ENCODE peak calls at places on chromosome 4, in six cellular contexts. A, B, O, P, L and F are unnamed samples.

GRCh38 chr4:142091085-142091513 is 454.7 kb downstream of the IL15 start:
- DNase-seq in A (no peak), B (no peak), O (no peak), P (no peak), L (no peak), F (no peak)

GRCh38 chr4:56049428-56050212 is 100.9 kb downstream of the CEP135 start:
- DNase-seq in A (peak), B (peak), O (peak), P (peak), L (no peak), F (no peak)

GRCh38 chr4:166501941-166502382 is 628.9 kb downstream of the TLL1 start:
- DNase-seq in A (no peak), B (peak), O (no peak), P (no peak), L (no peak), F (no peak)

GRCh38 chr4:78644744-78645330 is 93.3 kb downstream of the ANXA3 start:
- DNase-seq in A (no peak), B (peak), O (no peak), P (no peak), L (peak), F (no peak)

GRCh38 chr4:8388471-8388870 is 52.1 kb downstream of the ACOX3 start:
- DNase-seq in A (no peak), B (no peak), O (no peak), P (no peak), L (no peak), F (no peak)

GRCh38 chr4:151169223-151169622 is 69.8 kb downstream of the RPS3A start:
- DNase-seq in A (no peak), B (no peak), O (peak), P (peak), L (no peak), F (no peak)

GRCh38 chr4:138951764-138952163 is 63.8 kb upstream of the NOCT start:
- DNase-seq in A (no peak), B (no peak), O (no peak), P (no peak), L (no peak), F (no peak)

GRCh38 chr4:79623125-79623905 is 215.3 kb upstream of the GK2 start:
- DNase-seq in A (no peak), B (no peak), O (no peak), P (no peak), L (no peak), F (no peak)

GRCh38 chr4:37748546-37748945 is 62.4 kb upstream of the RELL1 start:
- DNase-seq in A (no peak), B (no peak), O (no peak), P (no peak), L (no peak), F (no peak)

GRCh38 chr4:128521156-128521555 is 233.5 kb upstream of the PGRMC2 start:
- DNase-seq in A (no peak), B (no peak), O (no peak), P (no peak), L (no peak), F (no peak)

GRCh38 chr4:20254517-20255250 is 3.0 kb downstream of the SLIT2 start:
- DNase-seq in A (peak), B (no peak), O (no peak), P (no peak), L (no peak), F (no peak)

GRCh38 chr4:172514011-172514410 is 654.6 kb upstream of the GALNT7 start:
- DNase-seq in A (no peak), B (no peak), O (no peak), P (no peak), L (no peak), F (no peak)

GRCh38 chr4:93828830-93829530 is 427 bp downstream of the ATOH1 start:
- DNase-seq in A (no peak), B (no peak), O (no peak), P (no peak), L (no peak), F (no peak)

GRCh38 chr4:77202491-77202890 is 45.5 kb downstream of the CCNG2 start:
- DNase-seq in A (no peak), B (no peak), O (no peak), P (no peak), L (no peak), F (no peak)

GRCh38 chr4:157722146-157722545 is 450.7 kb downstream of the GASK1B start:
- DNase-seq in A (no peak), B (no peak), O (no peak), P (no peak), L (no peak), F (no peak)

GRCh38 chr4:46844325-46844917 is 64.6 kb downstream of the COX7B2 start:
- DNase-seq in A (no peak), B (peak), O (peak), P (no peak), L (no peak), F (no peak)

GRCh38 chr4:3862640-3863420 is 96.6 kb downstream of the ADRA2C start:
- DNase-seq in A (no peak), B (no peak), O (no peak), P (no peak), L (no peak), F (no peak)

GRCh38 chr4:41757521-41758156 is 9.1 kb upstream of the PHOX2B start:
- DNase-seq in A (no peak), B (no peak), O (no peak), P (no peak), L (no peak), F (no peak)

GRCh38 chr4:37453004-37453360 is 208.4 kb downstream of the NWD2 start:
- DNase-seq in A (no peak), B (peak), O (peak), P (peak), L (peak), F (no peak)

GRCh38 chr4:112516401-112517066 is 554 bp upstream of the NEUROG2 start:
- DNase-seq in A (no peak), B (peak), O (no peak), P (peak), L (no peak), F (peak)

GRCh38 chr4:110418641-110419040 is 57.3 kb upstream of the ENPEP start:
- DNase-seq in A (no peak), B (no peak), O (no peak), P (no peak), L (no peak), F (peak)

GRCh38 chr4:27886075-27886474 is 1025.4 kb downstream of the STIM2 start:
- DNase-seq in A (no peak), B (no peak), O (no peak), P (no peak), L (no peak), F (no peak)

GRCh38 chr4:184205243-184205642 is 12.4 kb downstream of the ENPP6 start:
- DNase-seq in A (no peak), B (no peak), O (no peak), P (no peak), L (no peak), F (no peak)

GRCh38 chr4:146381263-146381872 is 140.4 kb downstream of the SLC10A7 start:
- DNase-seq in A (no peak), B (no peak), O (peak), P (no peak), L (no peak), F (no peak)

GRCh38 chr4:118557298-118557851 is 127.8 kb upstream of the METTL14 start:
- DNase-seq in A (no peak), B (no peak), O (peak), P (no peak), L (no peak), F (no peak)

GRCh38 chr4:180953572-180953971 is 1289.6 kb upstream of the TENM3 start:
- DNase-seq in A (no peak), B (no peak), O (no peak), P (no peak), L (no peak), F (no peak)

GRCh38 chr4:106305435-106306055 is 10.5 kb downstream of the TBCK start:
- DNase-seq in A (no peak), B (no peak), O (peak), P (no peak), L (no peak), F (no peak)

GRCh38 chr4:148315049-148315448 is 127.2 kb downstream of the NR3C2 start:
- DNase-seq in A (no peak), B (peak), O (no peak), P (no peak), L (no peak), F (no peak)

GRCh38 chr4:108512615-108513505 is 107.5 kb upstream of the RPL34 start:
- DNase-seq in A (no peak), B (peak), O (peak), P (peak), L (peak), F (no peak)

GRCh38 chr4:88064410-88064809 is 57.0 kb downstream of the PKD2 start:
- DNase-seq in A (no peak), B (no peak), O (no peak), P (no peak), L (no peak), F (no peak)

GRCh38 chr4:7157666-7158065 is 34.7 kb upstream of the SORCS2 start:
- DNase-seq in A (no peak), B (no peak), O (no peak), P (no peak), L (no peak), F (no peak)

GRCh38 chr4:116733368-116733767 is 352.0 kb downstream of the TRAM1L1 start:
- DNase-seq in A (no peak), B (no peak), O (no peak), P (no peak), L (no peak), F (no peak)

GRCh38 chr4:25043548-25043947 is 12.8 kb upstream of the LGI2 start:
- DNase-seq in A (no peak), B (no peak), O (no peak), P (no peak), L (no peak), F (no peak)